ENCODE peak calls at places on chromosomes 16 and 17, in eight cellular contexts. V is GM12892, Z is NCI-H1436, X is PC-3, A is NB4, I is fibroblast of villous mesenchyme, E is T-cell, C is NCI-H1105. S is an unnamed sample.

GRCh38 chr17:511001-511690 is 158.5 kb upstream of the RPH3AL start:
- DNase-seq in Z (no peak), E (no peak), A (no peak), I (peak), C (no peak), V (no peak), X (no peak), S (no peak)

GRCh38 chr17:58049533-58049932 is 33.7 kb upstream of the DYNLL2 start:
- DNase-seq in X (no peak), E (no peak), V (no peak), I (no peak), Z (no peak), C (no peak), A (no peak), S (no peak)

GRCh38 chr17:73667184-73667959 is 23.1 kb upstream of the SDK2 start:
- DNase-seq in A (peak), E (no peak), X (no peak), I (no peak), C (no peak), V (no peak), Z (no peak), S (no peak)

GRCh38 chr17:51342257-51342656 is 81.9 kb downstream of the UTP18 start:
- DNase-seq in C (no peak), A (no peak), X (no peak), I (no peak), Z (no peak), E (no peak), V (no peak), S (no peak)

GRCh38 chr16:84861671-84862070 is 41.9 kb downstream of the CRISPLD2 start:
- DNase-seq in X (no peak), V (no peak), E (no peak), C (no peak), I (no peak), A (no peak), Z (no peak), S (no peak)

GRCh38 chr17:43576563-43577229 is 30.6 kb upstream of the ETV4 start:
- DNase-seq in I (peak), E (peak), Z (peak), C (peak), A (peak), X (peak), V (peak), S (peak)

GRCh38 chr17:81200695-81201580 is 21.8 kb downstream of the CEP131 start:
- DNase-seq in X (peak), Z (peak), A (peak), I (peak), C (no peak), E (peak), V (peak), S (peak)

GRCh38 chr17:72390675-72391501 is 270.1 kb downstream of the SOX9 start:
- DNase-seq in C (no peak), Z (no peak), E (no peak), V (no peak), X (peak), I (peak), A (no peak), S (no peak)

GRCh38 chr17:31467502-31468256 is 76.2 kb downstream of the RAB11FIP4 start:
- DNase-seq in V (no peak), Z (no peak), A (no peak), E (no peak), C (no peak), X (no peak), I (no peak), S (no peak)

GRCh38 chr16:82636485-82636884 is 9.7 kb downstream of the CDH13 start:
- DNase-seq in E (no peak), I (no peak), X (no peak), Z (no peak), V (no peak), A (no peak), C (no peak), S (no peak)

GRCh38 chr16:81861915-81862314 is 82.8 kb downstream of the PLCG2 start:
- DNase-seq in V (no peak), C (no peak), E (no peak), A (no peak), X (no peak), Z (no peak), I (no peak), S (no peak)

GRCh38 chr17:29663155-29663554 is 40.4 kb upstream of the CORO6 start:
- DNase-seq in A (no peak), V (no peak), X (no peak), I (peak), Z (no peak), C (no peak), E (no peak), S (no peak)

GRCh38 chr16:68416057-68417046 is 32.0 kb downstream of the SMPD3 start:
- DNase-seq in Z (peak), X (peak), V (no peak), E (no peak), C (no peak), I (no peak), A (peak), S (no peak)

S was measured in GM12891.